ENCODE peak calls at places on chromosomes 1 and 21, in seven cellular contexts. F, C, R, X, Q, M and Y are unnamed samples.

GRCh38 chr1:51255331-51255730 is 19.3 kb downstream of the RNF11 start:
- DNase-seq in M (no peak), C (no peak), X (no peak), R (no peak), F (no peak), Q (no peak), Y (no peak)

GRCh38 chr1:158724442-158724841 is 3.9 kb upstream of the OR6K3 start:
- DNase-seq in X (no peak), M (no peak), Q (no peak), F (no peak), R (no peak), C (no peak), Y (no peak)

GRCh38 chr1:179779645-179780272 is 36.7 kb downstream of the FAM163A start:
- DNase-seq in R (no peak), M (no peak), C (peak; percentile 6), F (no peak), Q (no peak), X (no peak), Y (peak; percentile 34)

GRCh38 chr1:55232448-55233148 is 17.4 kb upstream of the USP24 start:
- DNase-seq in C (no peak), X (no peak), R (no peak), F (no peak), Q (no peak), M (no peak), Y (no peak)

GRCh38 chr1:22619252-22619651 is 17.2 kb upstream of the C1QA start:
- DNase-seq in X (no peak), M (no peak), R (no peak), C (no peak), F (no peak), Q (no peak), Y (no peak)

GRCh38 chr21:35508389-35508888 is 459.3 kb upstream of the RUNX1 start:
- DNase-seq in M (peak; percentile 33), C (peak; percentile 91), F (no peak), X (no peak), R (no peak), Q (no peak), Y (peak; percentile 73)

GRCh38 chr1:54331091-54331772 is 75.0 kb downstream of the SSBP3 start:
- DNase-seq in R (no peak), X (no peak), F (no peak), C (peak; percentile 32), Q (no peak), M (no peak), Y (no peak)

GRCh38 chr1:25695066-25695990 is 78.7 kb downstream of the MAN1C1 start:
- DNase-seq in F (peak; percentile 90), M (peak; percentile 83), C (peak; percentile 96), X (no peak), R (peak; percentile 85), Q (no peak), Y (peak; percentile 80)

GRCh38 chr1:200666309-200666708 is 3.4 kb downstream of the DDX59 start:
- DNase-seq in C (no peak), F (no peak), Q (no peak), X (no peak), R (peak; percentile 40), M (no peak), Y (no peak)

GRCh38 chr1:149962039-149962647 is 25.5 kb upstream of the MTMR11 start:
- DNase-seq in C (peak; percentile 73), F (no peak), M (no peak), Q (no peak), R (no peak), X (peak; percentile 48), Y (peak; percentile 39)

GRCh38 chr21:38448619-38449186 is 49.6 kb downstream of the ERG start:
- DNase-seq in X (no peak), F (no peak), R (no peak), M (no peak), C (no peak), Q (no peak), Y (no peak)

GRCh38 chr1:152440635-152441471 is 26.8 kb upstream of the CRNN start:
- DNase-seq in M (peak; percentile 51), C (peak; percentile 79), Q (peak; percentile 61), X (peak; percentile 69), F (no peak), R (peak; percentile 45), Y (peak; percentile 79)

GRCh38 chr1:159239551-159240220 is 35.0 kb downstream of the ACKR1 start:
- DNase-seq in C (no peak), R (no peak), Q (no peak), M (no peak), F (no peak), X (no peak), Y (no peak)

GRCh38 chr1:20421441-20421840 is 64.6 kb downstream of the CAMK2N1 start:
- DNase-seq in M (no peak), Q (no peak), X (no peak), F (no peak), R (no peak), C (no peak), Y (no peak)

GRCh38 chr1:64495878-64496277 is 25.9 kb downstream of the CACHD1 start:
- DNase-seq in M (no peak), F (no peak), C (no peak), R (no peak), Q (no peak), X (no peak), Y (no peak)

GRCh38 chr1:13469343-13469742 is 44.5 kb downstream of the LRRC38 start:
- DNase-seq in Q (no peak), R (no peak), F (no peak), X (no peak), C (no peak), M (peak; percentile 23), Y (no peak)

GRCh38 chr21:35043549-35043948 is 5.6 kb downstream of the RUNX1 start:
- DNase-seq in F (no peak), X (no peak), M (no peak), Q (no peak), C (no peak), R (no peak), Y (no peak)

GRCh38 chr1:187691439-187691838 is 862.7 kb downstream of the PLA2G4A start:
- DNase-seq in X (no peak), F (no peak), M (no peak), R (no peak), C (peak; percentile 97), Q (no peak), Y (no peak)

GRCh38 chr1:111690306-111690617 is 48.9 kb downstream of the INKA2 start:
- DNase-seq in Q (no peak), C (peak; percentile 82), X (no peak), M (no peak), R (no peak), F (no peak), Y (peak; percentile 53)

GRCh38 chr1:244796719-244797406 is 38.6 kb upstream of the COX20 start:
- DNase-seq in C (peak; percentile 53), R (peak; percentile 42), X (peak; percentile 56), M (no peak), Q (peak; percentile 31), F (peak; percentile 51), Y (peak; percentile 50)

GRCh38 chr1:3712573-3713535 is 39.4 kb upstream of the CCDC27 start:
- DNase-seq in R (no peak), M (no peak), X (no peak), Q (no peak), F (no peak), C (no peak), Y (no peak)

GRCh38 chr1:246161626-246162025 is 345.5 kb downstream of the SMYD3 start:
- DNase-seq in R (no peak), C (peak; percentile 68), Q (no peak), X (no peak), M (no peak), F (no peak), Y (no peak)

GRCh38 chr1:159916240-159917051 is 8.9 kb downstream of the TAGLN2 start:
- DNase-seq in Q (no peak), R (no peak), X (no peak), F (no peak), C (peak; percentile 51), M (no peak), Y (peak; percentile 43)

GRCh38 chr21:38809170-38809878 is 3.6 kb downstream of the ETS2 start:
- DNase-seq in X (no peak), C (no peak), R (no peak), Q (no peak), M (no peak), F (no peak), Y (no peak)

GRCh38 chr21:41250519-41250918 is 66.1 kb upstream of the FAM3B start:
- DNase-seq in M (no peak), Q (no peak), X (no peak), R (no peak), C (no peak), F (no peak), Y (no peak)

GRCh38 chr1:39672551-39672947 is 642 bp upstream of the NT5C1A start:
- DNase-seq in X (no peak), Q (peak; percentile 52), F (no peak), R (peak; percentile 61), C (no peak), M (no peak), Y (no peak)

GRCh38 chr1:157304271-157304670 is 166.1 kb upstream of the ETV3 start:
- DNase-seq in F (no peak), R (no peak), C (no peak), X (no peak), Q (no peak), M (no peak), Y (no peak)

GRCh38 chr1:179810367-179810715 is 67.2 kb downstream of the FAM163A start:
- DNase-seq in C (no peak), F (peak; percentile 67), Q (no peak), R (no peak), M (no peak), X (no peak), Y (no peak)

GRCh38 chr1:194355488-194356106 is 1169.2 kb upstream of the B3GALT2 start:
- DNase-seq in F (no peak), R (no peak), C (no peak), X (no peak), Q (no peak), M (no peak), Y (no peak)

GRCh38 chr1:27392096-27392777 is at the start of gene GPR3:
- DNase-seq in F (peak; percentile 97), C (peak; percentile 88), Q (peak; percentile 96), X (peak; percentile 86), R (peak; percentile 95), M (peak; percentile 93), Y (peak; percentile 95)

GRCh38 chr1:215132156-215132555 is 49.6 kb downstream of the KCNK2 start:
- DNase-seq in M (no peak), Q (no peak), R (no peak), F (no peak), X (no peak), C (peak; percentile 26), Y (no peak)